ENCODE peak calls at places on chromosomes 6 and 20, in four cellular contexts. W, A, L and Y are unnamed samples.

GRCh38 chr6:87029711-87030314 is 65.1 kb downstream of the CGA start:
- DNase-seq in W (peak; percentile 34), L (peak; percentile 27), A (peak; percentile 61), Y (peak; percentile 3)

GRCh38 chr20:59385461-59385860 is 85.0 kb downstream of the EDN3 start:
- DNase-seq in L (no peak), A (no peak), W (no peak), Y (no peak)

GRCh38 chr20:43459022-43459942 is 1.6 kb downstream of the SRSF6 start:
- DNase-seq in L (peak; percentile 21), A (no peak), W (peak; percentile 59), Y (no peak)

GRCh38 chr6:3237761-3238662 is 10.6 kb upstream of the TUBB2B start:
- DNase-seq in L (no peak), A (no peak), W (peak; percentile 54), Y (no peak)

GRCh38 chr20:53984354-53984753 is 86.0 kb downstream of the BCAS1 start:
- DNase-seq in A (no peak), W (no peak), L (no peak), Y (no peak)

GRCh38 chr20:4787069-4787468 is 65.4 kb downstream of the PRND start:
- DNase-seq in A (no peak), L (peak; percentile 21), W (no peak), Y (no peak)

GRCh38 chr6:167832497-167833395 is 6.0 kb downstream of the AFDN start:
- DNase-seq in W (no peak), A (no peak), L (no peak), Y (peak; percentile 47)

GRCh38 chr6:148168856-148169255 is 173.8 kb upstream of the SASH1 start:
- DNase-seq in L (no peak), A (no peak), W (no peak), Y (no peak)

GRCh38 chr6:33213989-33214335 is 5.7 kb downstream of the RING1 start:
- DNase-seq in L (no peak), A (no peak), W (no peak), Y (no peak)

GRCh38 chr6:30752164-30752927 is 8.0 kb upstream of the IER3 start:
- DNase-seq in W (no peak), L (peak; percentile 100), A (peak; percentile 99), Y (peak; percentile 98)

DNA sequence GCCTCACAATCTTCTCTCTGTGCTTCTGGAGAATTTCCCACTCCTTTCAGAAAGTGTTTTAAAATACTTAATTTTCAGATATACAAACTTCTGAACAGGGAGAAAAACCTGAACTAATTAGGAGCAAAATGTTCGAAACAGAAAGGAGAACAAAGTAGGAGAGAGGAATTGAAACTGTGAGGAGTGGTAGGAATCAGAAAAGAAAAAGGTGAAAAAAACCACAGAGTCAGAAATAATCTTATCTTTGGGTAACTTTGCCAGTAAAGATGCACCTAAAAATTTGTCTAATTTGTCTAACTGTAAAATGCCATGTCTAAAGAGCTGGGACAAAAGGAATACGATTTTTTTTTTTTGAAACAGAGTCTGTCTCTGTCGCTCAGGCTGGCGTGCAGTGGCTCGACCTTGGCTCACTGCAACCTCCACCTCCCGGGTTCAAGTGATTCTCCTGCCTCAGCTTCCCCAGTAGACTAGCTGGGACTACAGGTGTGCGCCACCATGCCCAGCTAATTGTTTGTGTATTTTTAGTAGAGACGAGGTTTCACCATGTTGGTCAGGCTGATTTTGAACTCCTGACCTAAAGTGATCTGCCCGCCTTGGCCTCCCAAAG is 4.7 kb upstream of the RIPOR2 start:
- DNase-seq in L (no peak), W (no peak), A (no peak), Y (no peak)
- H3K4me3 ChIP-seq in L (no peak overlapping the region), W (no peak overlapping the region), A (no peak overlapping the region), Y (no peak overlapping the region)

GRCh38 chr6:159184559-159184958 is 15.4 kb downstream of the FNDC1 start:
- DNase-seq in L (peak; percentile 34), W (no peak), A (no peak), Y (no peak)
- H3K4me2 ChIP-seq in L (no peak overlapping the region), W (no peak overlapping the region), A (no peak overlapping the region), Y (no peak overlapping the region)

DNA sequence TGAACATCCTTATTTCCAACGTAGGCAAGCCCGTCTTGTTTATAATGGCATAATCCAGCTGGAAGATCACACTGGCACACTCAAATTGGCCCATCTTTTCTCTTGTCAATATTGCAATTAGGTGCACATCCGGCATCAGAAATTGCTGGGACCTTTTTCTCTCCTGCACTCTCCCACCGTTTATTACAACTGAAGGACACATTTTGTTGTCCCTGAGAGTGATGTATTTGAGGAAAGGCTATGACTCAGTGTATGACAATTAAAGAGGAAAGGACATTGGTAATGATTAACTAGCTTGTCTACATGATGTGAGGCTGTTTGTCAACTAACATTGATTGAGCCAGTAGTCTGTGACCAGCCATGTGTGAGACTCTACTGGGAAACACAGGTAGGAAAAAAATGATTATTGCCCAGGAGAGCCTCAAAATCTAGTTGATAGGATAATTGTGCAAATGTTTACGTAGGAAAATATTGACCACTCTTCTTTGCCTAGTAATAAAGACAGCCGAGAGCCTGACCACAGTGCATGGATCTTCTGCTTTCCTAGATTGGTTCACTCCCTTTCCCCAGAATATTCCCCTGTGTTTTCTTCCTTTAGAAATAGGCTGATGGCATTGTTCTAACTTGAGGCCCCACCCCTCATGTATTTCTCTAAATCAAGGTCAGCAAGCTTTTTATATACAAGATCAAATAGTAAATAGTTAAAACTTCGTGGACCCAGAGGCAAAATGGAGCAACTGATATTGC is 230.0 kb upstream of the BTBD3 start:
- DNase-seq in A (no peak), L (no peak), W (no peak), Y (no peak)
- H3K4me3 ChIP-seq in A (no peak overlapping the region), L (no peak overlapping the region), W (no peak overlapping the region), Y (no peak overlapping the region)

DNA sequence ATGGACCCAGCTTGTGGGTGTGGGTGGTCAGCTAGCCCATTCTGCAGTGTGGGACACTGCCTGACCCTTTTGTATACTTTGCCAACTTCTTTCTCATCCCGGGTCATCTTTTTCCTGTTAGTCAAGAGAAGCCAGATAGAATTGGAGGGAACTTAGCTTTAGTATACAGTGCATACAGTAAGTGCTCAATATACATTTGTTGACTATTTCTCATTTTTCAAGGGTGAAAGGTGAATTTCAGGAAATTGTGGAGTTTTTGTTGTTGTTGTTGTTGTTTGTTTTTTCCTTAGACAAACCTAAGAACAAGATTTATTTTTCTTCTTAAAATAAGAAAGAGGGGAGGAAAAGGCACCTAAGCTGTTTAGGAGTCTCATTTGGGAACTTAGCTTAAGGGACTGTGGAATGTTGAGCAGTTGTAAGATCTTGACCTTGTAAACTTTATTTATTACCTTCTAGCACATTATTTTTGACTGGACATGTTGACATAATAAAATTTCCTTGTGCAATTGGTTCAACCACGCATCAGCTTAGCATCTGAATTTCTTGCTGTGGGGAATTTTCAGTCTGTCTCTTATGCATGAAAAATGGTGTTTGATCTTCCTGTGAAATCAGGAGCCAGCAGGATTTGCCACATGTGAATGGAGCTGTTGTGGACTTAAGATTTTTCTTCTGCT is 113.6 kb downstream of the ARID1B start:
- DNase-seq in L (peak; percentile 5), A (no peak), W (no peak), Y (no peak)
- H3K4me2 ChIP-seq in L (no peak overlapping the region), A (no peak overlapping the region), W (no peak overlapping the region), Y (no peak overlapping the region)

GRCh38 chr20:16263582-16263981 is 309.7 kb downstream of the KIF16B start:
- DNase-seq in W (no peak), L (no peak), A (no peak), Y (no peak)
- H3K4me3 ChIP-seq in W (no peak overlapping the region), L (no peak overlapping the region), A (no peak overlapping the region), Y (no peak overlapping the region)